ENCODE peak calls at places on chromosome X, in eight cellular contexts. Q is fibroblast of lung, V is lower lobe of right lung, N is GM12878, Y is heart right ventricle, C is astrocyte, F is endothelial cell of umbilical vein, O is pancreas. J is an unnamed sample.

GRCh38 chrX:17291998-17292658 is 82.9 kb upstream of the NHS start:
- DNase-seq in C (peak; percentile 14), Q (peak; percentile 30), N (no peak), V (no peak), O (no peak), F (no peak), Y (no peak), J (peak; percentile 6)

GRCh38 chrX:65607070-65607742 is 60.2 kb upstream of the MSN start:
- DNase-seq in O (no peak), N (no peak), V (no peak), Y (no peak), F (no peak), C (peak; percentile 11), Q (peak; percentile 27), J (peak; percentile 55)

GRCh38 chrX:17613979-17614572 is 123.2 kb upstream of the SCML1 start:
- DNase-seq in F (no peak), N (no peak), V (peak; percentile 53), Y (no peak), O (peak; percentile 39), C (peak; percentile 84), Q (peak; percentile 88), J (peak; percentile 4)

GRCh38 chrX:24271262-24271661 is 42.6 kb downstream of the SUPT20HL2 start:
- DNase-seq in V (no peak), C (no peak), F (no peak), Y (no peak), O (no peak), N (no peak), Q (no peak), J (no peak)

GRCh38 chrX:35809816-35810215 is 11.7 kb downstream of the MAGEB16 start:
- DNase-seq in V (no peak), O (no peak), Y (no peak), N (no peak), Q (no peak), F (no peak), C (no peak), J (no peak)

GRCh38 chrX:19772759-19773623 is 114.4 kb downstream of the SH3KBP1 start:
- DNase-seq in F (peak; percentile 4), C (no peak), O (no peak), Q (no peak), Y (no peak), N (no peak), V (no peak), J (peak; percentile 18)

GRCh38 chrX:18973527-18974192 is 10.3 kb downstream of the PHKA2 start:
- DNase-seq in V (no peak), F (no peak), O (no peak), N (no peak), C (no peak), Q (no peak), Y (no peak), J (no peak)

GRCh38 chrX:1453390-1453783 is 678 bp upstream of the ASMTL start:
- DNase-seq in Y (no peak), O (no peak), Q (no peak), V (peak; percentile 87), F (no peak), C (no peak), N (no peak), J (no peak)

GRCh38 chrX:69493193-69493592 is 10.9 kb upstream of the NALF2 start:
- DNase-seq in N (no peak), Q (no peak), V (no peak), F (peak; percentile 1), O (peak; percentile 30), Y (peak; percentile 6), C (no peak), J (peak; percentile 3)

GRCh38 chrX:64198046-64198445 is 7.5 kb downstream of the AMER1 start:
- DNase-seq in F (no peak), N (peak; percentile 9), O (no peak), Q (no peak), V (no peak), C (no peak), Y (no peak), J (no peak)

GRCh38 chrX:10101269-10101668 is 55.5 kb upstream of the CLCN4 start:
- DNase-seq in V (no peak), Y (no peak), N (no peak), F (no peak), C (no peak), O (no peak), Q (no peak), J (no peak)

GRCh38 chrX:44104699-44105098 is 131.5 kb upstream of the NDP start:
- DNase-seq in O (no peak), V (no peak), N (no peak), Q (no peak), F (no peak), C (no peak), Y (no peak), J (no peak)

GRCh38 chrX:18873189-18873791 is 110.6 kb downstream of the PHKA2 start:
- DNase-seq in F (peak; percentile 46), C (peak; percentile 69), Y (peak; percentile 40), V (no peak), N (no peak), O (no peak), Q (peak; percentile 76), J (peak; percentile 82)

GRCh38 chrX:69232945-69233344 is 67.7 kb upstream of the PJA1 start:
- DNase-seq in Y (no peak), C (no peak), Q (no peak), F (no peak), O (no peak), V (no peak), N (no peak), J (peak; percentile 7)

GRCh38 chrX:129932137-129932791 is 26.3 kb downstream of the UTP14A start:
- DNase-seq in O (peak; percentile 91), Q (peak; percentile 92), C (peak; percentile 83), Y (peak; percentile 92), N (peak; percentile 38), F (peak; percentile 72), V (peak; percentile 94), J (peak; percentile 86)

GRCh38 chrX:17605676-17606075 is 131.6 kb upstream of the SCML1 start:
- DNase-seq in Y (no peak), V (no peak), Q (peak; percentile 51), C (no peak), N (no peak), F (no peak), O (no peak), J (no peak)

GRCh38 chrX:101220881-101221280 is 1.3 kb downstream of the DRP2 start:
- DNase-seq in V (no peak), F (no peak), O (no peak), Y (no peak), C (no peak), Q (no peak), N (no peak), J (no peak)

GRCh38 chrX:42776195-42776594 is 1.8 kb downstream of the PPP1R2C start:
- DNase-seq in Q (peak; percentile 55), O (no peak), Y (no peak), N (no peak), F (peak; percentile 88), C (peak; percentile 40), V (no peak), J (peak; percentile 17)

DNA sequence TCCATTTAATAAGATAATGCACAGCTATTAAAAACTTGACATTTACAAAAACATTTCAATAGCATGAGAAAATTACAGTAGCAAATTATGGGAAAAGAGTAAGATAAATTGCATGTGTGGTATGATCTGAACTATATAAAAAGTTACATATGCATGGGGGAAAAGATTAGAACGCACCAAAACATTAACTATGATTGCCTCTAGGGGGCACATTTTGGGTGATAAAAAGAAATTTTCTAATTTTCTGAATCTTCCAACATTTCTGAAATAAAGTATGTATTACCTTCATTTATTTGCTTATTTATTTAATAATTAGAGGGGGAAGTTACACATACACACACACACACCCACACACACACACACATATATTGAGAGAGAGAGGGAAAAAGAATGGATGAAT is 19.6 kb upstream of the KDM5C start:
- DNase-seq in V (no peak), Y (no peak), Q (no peak), C (no peak), F (no peak), N (no peak), O (no peak), J (no peak)
- TF ChIP-seq CTCF in V (no peak), Y (peak; percentile 14), Q (peak; percentile 35), C (peak; percentile 8), F (no peak), N (no peak), O (no peak), J (peak; percentile 51)

GRCh38 chrX:14946721-14947120 is 73.5 kb downstream of the MOSPD2 start:
- DNase-seq in Y (no peak), V (no peak), Q (no peak), C (no peak), O (no peak), N (no peak), F (no peak), J (no peak)
- H3K4me3 ChIP-seq in Y (no peak overlapping the region), V (no peak overlapping the region), Q (no peak overlapping the region), C (no peak overlapping the region), O (no peak overlapping the region), N (no peak overlapping the region), F (no peak overlapping the region), J (no peak overlapping the region)

GRCh38 chrX:105658136-105658535 is 164.2 kb upstream of the NRK start:
- DNase-seq in Y (no peak), O (no peak), F (no peak), V (no peak), Q (peak; percentile 11), C (peak; percentile 4), N (no peak), J (peak; percentile 72)

GRCh38 chrX:105664243-105664642 is 158.1 kb upstream of the NRK start:
- DNase-seq in O (no peak), C (no peak), Y (no peak), V (no peak), F (no peak), Q (no peak), N (no peak), J (no peak)

DNA sequence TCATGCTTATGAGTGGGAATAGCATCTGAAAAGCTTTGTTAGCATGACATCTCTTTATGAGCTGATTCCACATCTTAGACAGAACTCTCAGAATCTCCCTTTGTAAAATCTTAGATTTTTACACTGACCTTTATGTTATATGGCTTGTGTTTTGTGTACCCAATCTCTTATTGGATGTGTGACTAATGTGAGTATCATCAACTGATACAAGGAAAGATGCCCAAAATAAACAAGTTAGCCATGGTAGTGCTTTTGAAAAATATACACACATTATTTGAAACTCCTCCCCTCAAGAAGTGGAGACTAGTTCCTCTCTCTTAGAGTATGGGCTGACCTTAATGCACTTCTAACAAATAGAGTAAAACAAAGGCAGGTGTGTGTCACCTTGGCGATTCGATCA is 160.1 kb upstream of the NRK start:
- DNase-seq in Q (no peak), N (no peak), O (no peak), V (no peak), C (no peak), Y (no peak), F (no peak), J (peak; percentile 49)
- TF ChIP-seq CTCF in Q (no peak), N (no peak), O (no peak), V (no peak), C (no peak), Y (no peak), F (no peak), J (no peak)

DNA sequence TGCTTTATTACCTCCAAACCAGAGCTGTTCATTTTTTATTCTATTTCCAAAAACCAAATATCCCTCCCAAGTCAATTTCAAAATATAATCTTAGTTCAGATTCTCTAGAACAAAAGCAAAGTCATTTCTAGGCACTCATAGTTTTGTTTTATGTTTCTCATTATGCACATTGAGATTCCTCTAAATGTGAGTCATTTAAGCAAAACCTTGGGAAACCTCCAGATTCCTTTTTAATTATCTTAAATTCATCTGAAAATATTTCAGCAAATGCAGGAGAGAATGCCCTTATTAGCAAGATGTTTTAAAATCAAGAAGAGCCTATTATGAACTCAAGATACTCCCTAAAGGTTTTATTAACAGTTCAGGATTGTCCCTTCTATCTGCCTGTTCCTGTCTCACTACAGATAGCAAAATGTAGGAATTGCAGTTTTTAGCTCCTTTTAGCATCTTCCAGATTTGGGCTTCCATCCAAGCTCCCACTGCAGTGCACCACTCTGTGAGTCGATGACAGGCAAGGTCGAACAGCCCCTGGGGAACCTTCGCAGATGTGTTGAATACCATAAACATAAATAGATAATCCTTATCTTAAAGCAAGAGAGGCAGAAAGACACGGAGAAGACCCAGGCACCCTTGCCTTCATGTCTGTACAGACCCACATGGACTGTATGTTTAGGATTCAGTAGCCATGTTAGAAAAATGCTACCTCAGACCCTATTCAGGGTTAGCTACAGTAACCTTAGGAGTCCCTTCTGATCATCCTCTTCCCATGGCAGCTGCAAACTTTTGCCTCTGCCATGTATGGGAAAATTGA is 11.3 kb upstream of the SLC9A7 start:
- DNase-seq in Y (no peak), Q (peak; percentile 63), C (peak; percentile 48), O (no peak), V (no peak), F (peak; percentile 9), N (no peak), J (peak; percentile 79)
- H3K4me3 ChIP-seq in Y (no peak overlapping the region), Q (peak overlapping the region; percentile 10), C (peak overlapping the region; percentile 43), O (no peak overlapping the region), V (no peak overlapping the region), F (no peak overlapping the region), N (no peak overlapping the region), J (peak overlapping the region; percentile 17)